ENCODE peak calls at places on chromosomes 16 and 17, in nine cellular contexts. K is mucosa of descending colon; P is activated naive CD8-positive, alpha-beta T cell treated with anti-CD3 and anti-CD28 coated beads, Interleukin-2, amount 10 ng/mL, durations not matched to agents 7 days and 5 days; R is ACHN; U is LoVo; H is HFF-Myc; T is CD4-positive, alpha-beta T cell; S is activated T-cell treated with anti-CD3 and anti-CD28 coated beads, Interleukin-2, amount 50 U/mL, for 24 hours; G is stimulated activated CD8-positive, alpha-beta memory T cell treated with anti-CD3 and anti-CD28 coated beads, Interleukin-15, amount 100 ng/mL, for 48 hours. E is an unnamed sample.
A peak's percentile ranks its signal among the peaks of the same experiment; 100 is the strongest.

GRCh38 chr17:40253565-40253964 is 34.1 kb upstream of the CDC6 start:
- DNase-seq in S (no peak), T (no peak), K (no peak), H (no peak), R (no peak), U (no peak), G (no peak), P (no peak), E (no peak)

GRCh38 chr17:64004218-64004770 is 6.1 kb downstream of the PRR29 start:
- DNase-seq in U (no peak), K (no peak), G (no peak), T (no peak), H (no peak), S (peak; percentile 16), P (peak; percentile 6), R (no peak), E (no peak)

GRCh38 chr16:89093602-89094251 is at the start of gene ACSF3:
- DNase-seq in P (peak; percentile 86), G (peak; percentile 60), T (peak; percentile 59), H (no peak), R (peak; percentile 61), S (peak; percentile 87), K (peak; percentile 57), U (peak; percentile 56), E (peak; percentile 21)

GRCh38 chr17:72572604-72573491 is 452.0 kb downstream of the SOX9 start:
- DNase-seq in T (no peak), K (no peak), H (no peak), U (no peak), P (no peak), R (no peak), S (no peak), G (no peak), E (no peak)

GRCh38 chr17:68053237-68054030 is 17.9 kb downstream of the KPNA2 start:
- DNase-seq in P (no peak), T (no peak), K (peak; percentile 18), S (no peak), U (no peak), G (no peak), R (no peak), H (peak; percentile 94), E (no peak)

GRCh38 chr16:30741461-30741914 is 6.7 kb upstream of the PHKG2 start:
- DNase-seq in R (peak; percentile 98), P (no peak), H (peak; percentile 61), T (no peak), U (no peak), K (peak; percentile 51), G (no peak), S (no peak), E (no peak)

GRCh38 chr16:65727534-65728137 is 605.8 kb upstream of the CDH11 start:
- DNase-seq in P (no peak), R (no peak), G (no peak), U (no peak), H (no peak), T (no peak), K (no peak), S (no peak), E (no peak)

GRCh38 chr16:15946257-15947044 is 3.0 kb upstream of the ABCC1 start:
- DNase-seq in H (peak; percentile 53), T (no peak), S (no peak), U (peak; percentile 55), P (no peak), R (no peak), K (no peak), G (no peak), E (no peak)

GRCh38 chr17:38601539-38602351 is 4.0 kb downstream of the SRCIN1 start:
- DNase-seq in P (peak; percentile 34), S (no peak), U (no peak), K (peak; percentile 88), R (no peak), T (no peak), H (no peak), G (no peak), E (peak; percentile 28)

GRCh38 chr16:89326721-89327120 is 109.2 kb downstream of the ZNF778 start:
- DNase-seq in T (no peak), R (no peak), U (no peak), S (no peak), P (no peak), H (no peak), G (no peak), K (no peak), E (no peak)

GRCh38 chr16:84937196-84937935 is 74.0 kb downstream of the ZDHHC7 start:
- DNase-seq in S (no peak), K (no peak), H (no peak), P (no peak), U (no peak), G (no peak), T (no peak), R (no peak), E (no peak)